ENCODE peak calls at places on chromosomes 2 and 18, in ten cellular contexts. Z, L, H, W, K, J, P, U, C and N are unnamed samples.

GRCh38 chr2:238868616-238869292 is 20.9 kb downstream of the TWIST2 start:
- DNase-seq in Z (no peak), L (no peak), H (peak; percentile 60), W (no peak), K (peak; percentile 85), J (peak; percentile 64), P (no peak), U (peak; percentile 67), C (no peak), N (no peak)

GRCh38 chr2:225354281-225354774 is 45.2 kb upstream of the NYAP2 start:
- DNase-seq in Z (no peak), L (peak; percentile 93), H (peak; percentile 92), W (no peak), K (no peak), J (peak; percentile 32), P (no peak), U (no peak), C (peak; percentile 16), N (no peak)

GRCh38 chr2:119071476-119071875 is 87.1 kb downstream of the C1QL2 start:
- DNase-seq in Z (no peak), L (no peak), H (no peak), W (no peak), K (no peak), J (no peak), P (no peak), U (no peak), C (no peak), N (no peak)

GRCh38 chr2:74585406-74586182 is 31.1 kb downstream of the DOK1 start:
- DNase-seq in Z (no peak), L (peak; percentile 37), H (no peak), W (no peak), K (peak; percentile 66), J (no peak), P (no peak), U (no peak), C (no peak), N (no peak)

GRCh38 chr2:204726831-204727230 is 181.6 kb downstream of the PARD3B start:
- DNase-seq in Z (no peak), L (no peak), H (no peak), W (no peak), K (no peak), J (peak; percentile 13), P (no peak), U (no peak), C (no peak), N (no peak)

GRCh38 chr2:231182500-231182899 is 15.9 kb upstream of the ARMC9 start:
- DNase-seq in Z (no peak), L (no peak), H (no peak), W (no peak), K (no peak), J (no peak), P (no peak), U (no peak), C (no peak), N (no peak)

GRCh38 chr18:57846258-57846657 is 43.1 kb upstream of the ATP8B1 start:
- DNase-seq in Z (no peak), L (peak; percentile 77), H (peak; percentile 92), W (peak; percentile 24), K (no peak), J (peak; percentile 88), P (no peak), U (no peak), C (no peak), N (no peak)

GRCh38 chr18:12026562-12026961 is 45.3 kb downstream of the IMPA2 start:
- DNase-seq in Z (no peak), L (no peak), H (no peak), W (no peak), K (no peak), J (no peak), P (no peak), U (no peak), C (no peak), N (no peak)

GRCh38 chr2:240925191-240925575 is 19.0 kb downstream of the CROCC2 start:
- DNase-seq in Z (peak; percentile 32), L (no peak), H (no peak), W (no peak), K (peak; percentile 58), J (no peak), P (peak; percentile 57), U (peak; percentile 68), C (no peak), N (no peak)

GRCh38 chr2:23563673-23564617 is 179.0 kb downstream of the KLHL29 start:
- DNase-seq in Z (no peak), L (peak; percentile 57), H (peak; percentile 51), W (peak; percentile 56), K (no peak), J (peak; percentile 69), P (peak; percentile 59), U (no peak), C (no peak), N (no peak)

GRCh38 chr18:55452123-55452611 is 135.8 kb downstream of the TCF4 start:
- DNase-seq in Z (no peak), L (no peak), H (peak; percentile 36), W (no peak), K (no peak), J (no peak), P (no peak), U (no peak), C (no peak), N (no peak)

GRCh38 chr2:25639131-25639530 is 34.2 kb downstream of the DTNB start:
- DNase-seq in Z (no peak), L (peak; percentile 15), H (no peak), W (no peak), K (no peak), J (peak; percentile 25), P (no peak), U (no peak), C (no peak), N (no peak)

GRCh38 chr2:141601511-141602152 is 529.2 kb downstream of the LRP1B start:
- DNase-seq in Z (no peak), L (no peak), H (no peak), W (no peak), K (no peak), J (no peak), P (no peak), U (no peak), C (no peak), N (no peak)

GRCh38 chr2:152475982-152476381 is 141.0 kb downstream of the FMNL2 start:
- DNase-seq in Z (no peak), L (no peak), H (no peak), W (no peak), K (no peak), J (no peak), P (no peak), U (no peak), C (no peak), N (no peak)

DNA sequence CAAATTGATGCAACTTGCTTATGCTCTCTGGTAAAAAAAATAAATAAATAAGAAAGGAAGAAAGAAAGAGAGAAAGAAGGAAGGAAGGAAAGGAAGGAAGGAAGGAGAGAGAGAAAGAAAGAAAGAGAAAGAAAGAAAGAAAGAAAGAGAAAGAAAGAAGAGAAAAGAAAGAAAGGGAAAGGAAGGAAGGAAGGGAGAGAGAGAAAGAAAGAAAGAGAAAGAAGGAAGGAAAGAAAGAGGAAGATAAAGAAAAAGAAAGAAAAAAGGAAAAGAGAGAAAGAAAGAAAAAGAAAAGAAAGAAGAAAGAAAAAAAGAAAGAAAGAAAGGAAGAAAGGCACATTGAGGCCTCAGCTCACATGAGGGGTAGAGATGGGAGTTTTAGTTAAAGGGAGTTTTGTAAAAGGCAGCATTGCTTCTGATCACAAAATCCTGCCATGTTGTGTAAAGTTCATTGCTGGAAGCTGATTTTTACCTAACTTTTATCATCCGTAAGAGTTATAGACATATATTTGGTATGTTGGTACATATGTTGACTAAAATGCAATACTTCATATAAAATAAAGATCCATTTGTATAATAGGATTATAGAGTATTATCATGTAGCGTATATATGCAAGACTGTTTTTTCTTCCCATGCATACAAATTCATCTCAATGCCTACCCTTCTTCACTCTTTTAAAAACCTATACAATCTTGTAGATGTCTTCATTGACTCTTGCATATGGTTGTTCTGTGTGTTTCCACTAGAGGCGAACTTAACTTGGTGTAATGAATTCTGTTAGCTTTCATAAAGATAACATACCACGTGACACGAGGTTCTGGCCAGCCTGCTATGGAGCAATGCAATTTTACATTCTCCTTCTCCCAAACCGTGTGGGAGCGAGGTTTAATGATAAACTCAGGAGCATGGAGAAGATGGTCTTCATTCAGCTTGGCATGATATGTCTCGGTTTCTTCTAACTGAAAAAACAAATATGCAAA is 32.8 kb downstream of the MYOM1 start:
- DNase-seq in Z (no peak), L (peak; percentile 48), H (no peak), W (no peak), K (no peak), J (no peak), P (no peak), U (no peak), C (no peak), N (no peak)
- TF ChIP-seq CTCF in Z (peak; percentile 21), L (peak; percentile 17), H (no peak), W (no peak), K (no peak), J (peak; percentile 5), P (no peak), U (no peak), C (no peak), N (no peak)

DNA sequence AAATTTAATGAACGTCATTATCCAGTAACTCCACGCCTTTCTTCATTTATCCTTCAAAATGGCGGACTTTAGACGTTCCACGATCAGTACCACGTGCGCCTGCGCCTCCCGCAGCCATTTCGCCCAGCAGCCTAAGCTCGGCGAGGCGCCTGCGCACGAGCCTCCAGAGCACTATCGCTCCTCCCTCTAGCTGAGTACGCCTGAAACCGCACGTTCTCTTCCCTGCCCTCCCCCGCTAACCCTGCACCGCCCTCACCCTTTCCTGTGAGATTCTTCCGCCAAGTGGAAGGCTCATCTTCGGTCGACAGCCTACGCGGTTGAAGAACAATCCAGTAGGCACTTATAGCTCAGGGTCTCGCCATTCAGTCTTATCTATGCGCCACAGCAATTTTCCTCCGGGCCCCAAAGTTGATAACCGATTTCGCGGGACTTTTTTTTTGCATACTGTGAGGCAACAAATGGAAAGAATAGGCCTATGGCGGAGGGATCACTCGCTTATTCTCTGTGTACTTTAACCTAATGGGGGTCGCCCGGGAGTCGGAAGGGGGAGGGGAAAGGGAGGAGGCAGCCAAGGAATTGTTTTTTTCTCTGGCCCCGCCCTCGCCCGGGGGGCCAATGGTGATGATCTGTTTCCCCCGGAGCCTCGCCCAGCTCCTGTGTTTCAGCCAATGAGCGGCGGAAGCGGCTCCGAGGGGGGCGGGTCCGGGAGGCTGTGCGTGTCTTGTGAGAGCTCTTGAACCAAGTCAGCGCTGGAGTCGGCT is at the start of gene KDM3A:
- DNase-seq in Z (peak; percentile 86), L (peak; percentile 100), H (peak; percentile 99), W (peak; percentile 95), K (peak; percentile 100), J (peak; percentile 99), P (peak; percentile 99), U (peak; percentile 100), C (peak; percentile 99), N (peak; percentile 34)
- TF ChIP-seq CTCF in Z (no peak), L (no peak), H (no peak), W (no peak), K (no peak), J (no peak), P (no peak), U (no peak), C (no peak), N (no peak)

GRCh38 chr2:178895872-178896271 is 88.6 kb upstream of the TTN start:
- DNase-seq in Z (no peak), L (no peak), H (no peak), W (no peak), K (no peak), J (no peak), P (no peak), U (no peak), C (no peak), N (no peak)
- TF ChIP-seq CTCF in Z (no peak), L (no peak), H (no peak), W (no peak), K (no peak), J (no peak), P (no peak), U (no peak), C (no peak), N (no peak)

GRCh38 chr2:33033524-33034150 is 86.9 kb downstream of the LTBP1 start:
- DNase-seq in Z (no peak), L (peak; percentile 85), H (peak; percentile 56), W (no peak), K (no peak), J (peak; percentile 66), P (no peak), U (no peak), C (no peak), N (no peak)
- TF ChIP-seq CTCF in Z (no peak), L (peak; percentile 67), H (peak; percentile 46), W (peak; percentile 64), K (peak; percentile 31), J (peak; percentile 75), P (no peak), U (peak; percentile 17), C (peak; percentile 59), N (peak; percentile 36)